ENCODE peak calls at places on chromosomes 7 and 10, in five cellular contexts. N, Z, O, V and M are unnamed samples.

GRCh38 chr7:108824840-108825540 is 255.3 kb downstream of the DNAJB9 start:
- DNase-seq in O (no peak), N (no peak), Z (peak), V (no peak), M (no peak)

GRCh38 chr10:100469756-100470155 is 6.9 kb downstream of the WNT8B start:
- DNase-seq in O (no peak), Z (no peak), N (peak), V (no peak), M (no peak)

GRCh38 chr7:12389089-12389700 is 14.5 kb downstream of the VWDE start:
- DNase-seq in V (no peak), O (peak), N (no peak), Z (peak), M (no peak)

GRCh38 chr7:15130666-15131541 is 228.4 kb upstream of the DGKB start:
- DNase-seq in Z (peak), O (no peak), V (no peak), N (no peak), M (no peak)

GRCh38 chr7:156160811-156161210 is 348.5 kb upstream of the SHH start:
- DNase-seq in Z (no peak), N (no peak), O (no peak), V (no peak), M (no peak)

GRCh38 chr10:96588601-96589419 is 2.0 kb upstream of the TM9SF3 start:
- DNase-seq in O (no peak), N (no peak), Z (no peak), V (no peak), M (no peak)

GRCh38 chr10:28841625-28842024 is 164.3 kb downstream of the BAMBI start:
- DNase-seq in O (no peak), N (no peak), Z (peak), V (no peak), M (no peak)

GRCh38 chr10:80769700-80770160 is 232.0 kb downstream of the SH2D4B start:
- DNase-seq in Z (no peak), V (no peak), N (no peak), O (no peak), M (no peak)

GRCh38 chr7:100568936-100569844 is 4.5 kb downstream of the SAP25 start:
- DNase-seq in N (peak), O (no peak), V (no peak), Z (peak), M (peak)

GRCh38 chr10:74310652-74311257 is 159.7 kb downstream of the ADK start:
- DNase-seq in O (no peak), Z (peak), N (no peak), V (no peak), M (no peak)

GRCh38 chr10:92757720-92758119 is 68.0 kb downstream of the HHEX start:
- DNase-seq in N (no peak), V (no peak), O (peak), Z (no peak), M (no peak)

GRCh38 chr7:410395-410910 is 109.2 kb downstream of the PDGFA start:
- DNase-seq in N (peak), Z (no peak), V (peak), O (no peak), M (peak)

GRCh38 chr7:157272351-157273207 is 64.2 kb upstream of the DNAJB6 start:
- DNase-seq in V (no peak), O (no peak), Z (no peak), N (peak), M (no peak)

GRCh38 chr10:46546591-46547330 is 9.7 kb downstream of the GPRIN2 start:
- DNase-seq in Z (no peak), N (peak), V (peak), O (no peak), M (peak)

GRCh38 chr10:46543379-46544014 is 13.0 kb downstream of the GPRIN2 start:
- DNase-seq in V (peak), N (peak), O (no peak), Z (no peak), M (no peak)

GRCh38 chr10:46547331-46547880 is 9.1 kb downstream of the GPRIN2 start:
- DNase-seq in N (peak), Z (no peak), O (no peak), V (peak), M (peak)

GRCh38 chr10:46545861-46546590 is 10.4 kb downstream of the GPRIN2 start:
- DNase-seq in O (no peak), N (peak), V (peak), Z (no peak), M (no peak)

DNA sequence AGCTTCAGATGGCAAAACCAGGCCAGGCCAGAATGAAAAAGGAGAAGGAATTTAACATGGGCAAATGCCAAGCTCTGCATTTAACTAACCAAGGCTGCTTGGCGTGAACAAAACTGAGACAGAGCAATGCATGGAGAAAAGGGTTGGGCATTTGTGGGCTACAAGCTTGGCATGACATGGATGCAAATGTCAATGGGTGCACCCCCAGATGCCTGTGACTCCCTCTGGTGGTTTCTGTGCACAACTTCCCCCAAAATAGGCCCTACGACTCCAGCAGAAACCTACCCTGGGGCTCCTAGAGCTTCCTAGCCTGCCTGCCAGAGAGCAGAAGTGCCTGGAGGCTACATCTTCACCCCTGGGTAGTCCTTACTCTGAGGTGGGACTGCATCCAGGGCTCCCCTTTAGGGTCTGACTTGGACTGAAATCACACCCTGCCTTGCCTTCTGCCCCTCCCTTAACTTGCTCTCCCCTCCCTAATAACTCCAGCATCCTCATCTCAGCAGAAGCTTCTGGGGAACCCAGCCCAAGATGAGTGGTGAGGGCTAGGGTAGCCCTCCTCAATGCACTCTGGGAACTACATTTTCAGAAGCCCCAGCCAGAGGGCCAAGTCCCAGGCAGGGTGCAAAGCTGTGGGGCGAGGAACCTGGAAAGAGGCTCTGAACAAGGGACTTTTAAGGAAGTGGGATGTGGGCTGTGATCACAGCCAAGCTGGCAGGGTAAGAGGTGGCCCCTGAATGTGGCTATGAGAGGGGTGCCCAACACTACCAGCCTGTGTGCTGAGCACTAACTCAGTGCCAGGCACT is 11.3 kb downstream of the GPRIN2 start:
- DNase-seq in N (peak), V (peak), O (no peak), Z (no peak), M (peak)
- TF ChIP-seq CTCF in N (no peak), V (peak), O (peak), Z (peak), M (no peak)

DNA sequence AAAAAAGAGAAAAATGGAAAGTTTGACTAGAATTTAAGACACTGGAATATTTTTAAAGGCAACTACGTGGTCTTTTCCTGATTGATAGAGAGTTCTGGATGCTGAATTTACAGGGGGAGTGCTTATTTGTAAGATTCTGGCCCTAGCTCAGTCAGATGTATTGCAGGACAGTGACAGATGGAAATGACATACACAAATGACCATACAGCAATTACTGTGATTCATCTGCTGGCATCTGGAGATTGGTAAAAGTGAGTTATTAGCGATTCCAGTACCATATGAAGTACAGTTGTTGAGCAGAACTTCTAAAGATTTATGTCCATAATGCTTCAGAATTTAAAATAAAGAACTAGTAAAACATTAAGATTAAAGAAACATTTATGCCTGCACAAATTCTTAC is 243.3 kb downstream of the CRPPA start:
- DNase-seq in V (no peak), O (no peak), N (no peak), Z (no peak), M (no peak)
- TF ChIP-seq CTCF in V (no peak), O (no peak), N (no peak), Z (no peak), M (no peak)

DNA sequence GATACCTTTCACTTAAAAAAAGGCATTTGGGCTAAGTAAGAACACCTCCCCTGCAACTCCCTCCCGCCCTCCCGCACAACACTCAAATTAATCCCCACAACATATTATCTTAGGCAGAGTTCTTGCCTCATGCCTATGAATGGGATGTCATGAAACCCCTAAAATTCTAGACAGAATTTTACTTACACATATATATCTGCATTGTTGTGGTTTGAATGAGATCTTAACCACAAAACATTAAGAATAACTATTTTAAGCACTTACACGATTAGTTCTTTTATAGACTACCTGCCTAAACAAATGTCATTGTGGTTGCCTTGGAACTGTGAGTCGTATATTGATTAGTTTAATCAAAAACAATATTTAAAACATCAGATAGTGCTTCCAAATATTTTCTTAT is 4.5 kb upstream of the ITGB1 start:
- DNase-seq in O (no peak), N (no peak), Z (no peak), V (no peak), M (no peak)
- TF ChIP-seq CTCF in O (no peak), N (no peak), Z (no peak), V (no peak), M (no peak)

GRCh38 chr10:78202386-78202785 is 168.7 kb downstream of the RPS24 start:
- DNase-seq in O (no peak), N (no peak), Z (no peak), V (no peak), M (no peak)
- TF ChIP-seq CTCF in O (no peak), N (no peak), Z (no peak), V (no peak), M (no peak)

DNA sequence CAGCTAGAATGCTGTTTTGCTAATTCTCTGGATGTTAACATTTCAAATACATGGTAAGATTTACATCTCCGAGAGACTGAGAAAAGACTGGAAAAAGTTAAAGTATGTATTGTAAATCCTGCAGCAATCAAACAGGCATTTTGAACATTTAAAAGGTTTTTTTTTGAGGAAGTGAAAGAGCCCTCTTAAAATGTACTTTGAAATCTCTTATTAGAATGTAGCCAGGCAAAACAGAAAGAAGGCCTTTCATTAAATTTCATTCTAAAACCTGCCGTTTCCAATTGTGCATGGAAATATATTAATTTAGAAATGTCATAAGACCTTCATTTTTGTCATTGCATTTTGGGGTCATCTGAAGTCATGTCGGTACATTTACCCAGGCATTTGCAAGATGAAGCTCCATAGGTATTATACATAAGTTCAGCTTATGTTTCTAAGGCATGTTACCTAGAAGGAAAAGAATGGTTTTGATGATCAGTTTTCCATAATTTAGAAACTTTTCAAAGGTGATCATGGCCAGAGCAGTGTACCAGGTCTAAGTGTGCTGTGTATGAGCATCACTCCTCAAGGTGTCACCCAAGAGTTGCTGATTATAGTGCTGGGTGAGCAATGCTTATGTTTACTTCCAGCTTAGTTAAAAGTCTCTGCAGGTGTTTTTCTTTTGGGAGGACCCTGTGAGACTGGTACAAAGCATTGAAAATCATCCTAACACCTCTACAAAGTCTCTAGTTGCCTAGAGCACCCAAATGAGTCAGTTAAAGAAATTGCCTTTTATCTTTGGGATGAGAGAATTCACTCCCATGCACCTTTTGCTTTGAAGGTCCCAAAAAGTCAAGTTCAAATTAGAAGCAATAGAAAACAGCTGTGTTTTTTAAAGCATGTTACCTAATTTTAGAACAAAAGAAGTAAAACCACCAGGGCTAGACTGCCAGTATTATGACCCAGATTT is 7.1 kb downstream of the ZNF736 start:
- DNase-seq in O (peak), V (no peak), N (no peak), Z (no peak), M (no peak)
- TF ChIP-seq CTCF in O (peak), V (peak), N (no peak), Z (no peak), M (no peak)

DNA sequence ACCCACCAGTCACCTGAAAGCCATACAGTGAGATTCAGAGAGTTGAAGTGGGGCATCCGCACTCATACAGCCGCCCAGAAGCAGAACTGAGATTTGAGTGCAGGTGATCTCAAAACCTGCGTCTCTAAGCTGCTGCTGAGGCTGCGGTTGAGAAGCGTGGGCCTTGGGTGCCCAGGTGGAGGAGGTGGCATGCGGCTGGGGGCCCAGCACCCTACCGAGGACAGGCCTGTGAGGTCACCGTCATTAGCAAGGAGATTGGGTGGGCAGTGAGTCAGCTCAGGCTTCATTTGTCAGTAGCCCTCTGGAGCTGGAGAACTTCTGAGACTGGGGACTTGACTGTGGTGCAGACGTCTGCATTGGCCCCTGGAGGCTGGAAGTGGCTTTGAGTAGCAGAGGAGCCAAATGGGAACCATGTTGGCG is 29.8 kb downstream of the ZMIZ1 start:
- DNase-seq in N (no peak), O (peak), Z (peak), V (no peak), M (peak)
- TF ChIP-seq CTCF in N (no peak), O (no peak), Z (no peak), V (no peak), M (no peak)

GRCh38 chr7:101870361-101871062 is 53.1 kb downstream of the CUX1 start:
- DNase-seq in N (no peak), Z (no peak), V (no peak), O (no peak), M (no peak)
- TF ChIP-seq CTCF in N (no peak), Z (peak), V (peak), O (no peak), M (no peak)